ENCODE peak calls at places on chromosomes 13 and 19, in eight cellular contexts. I is hepatocyte; G is MCF 10A; X is glutamatergic neuron; R is GM13976; Z is CD4-positive, alpha-beta T cell; Y is tibial artery; K is GM23338. B is an unnamed sample.

GRCh38 chr13:49082653-49083536 is 107.2 kb downstream of the FNDC3A start:
- DNase-seq in I (no peak), X (no peak), K (no peak), Z (no peak), G (peak; percentile 84), Y (no peak), R (peak; percentile 42), B (no peak)

GRCh38 chr13:110555601-110556223 is 5.8 kb downstream of the RAB20 start:
- DNase-seq in K (no peak), Z (no peak), G (no peak), X (no peak), Y (no peak), R (no peak), I (peak; percentile 56), B (peak; percentile 58)

GRCh38 chr13:95438297-95438696 is 114.2 kb upstream of the CLDN10 start:
- DNase-seq in I (no peak), G (no peak), R (no peak), K (no peak), Z (no peak), Y (no peak), X (no peak), B (no peak)

GRCh38 chr13:85261757-85262346 is 537.4 kb downstream of the SLITRK6 start:
- DNase-seq in Z (no peak), I (peak; percentile 20), Y (no peak), R (no peak), K (peak; percentile 11), X (no peak), G (peak; percentile 50), B (no peak)

GRCh38 chr13:113965968-113966884 is 7.7 kb downstream of the C13orf46 start:
- DNase-seq in Y (no peak), R (no peak), G (no peak), I (no peak), X (no peak), Z (no peak), K (no peak), B (no peak)

GRCh38 chr19:422213-422916 is 13.4 kb upstream of the C2CD4C start:
- DNase-seq in I (no peak), K (no peak), G (no peak), X (no peak), Y (no peak), Z (no peak), R (no peak), B (no peak)

GRCh38 chr13:104296301-104296700 is 1230.1 kb upstream of the SLC10A2 start:
- DNase-seq in R (no peak), G (no peak), K (no peak), I (no peak), Z (no peak), X (no peak), Y (no peak), B (no peak)

GRCh38 chr19:45782162-45782623 is at the start of gene DMPK:
- DNase-seq in X (no peak), Z (no peak), K (no peak), G (no peak), I (no peak), R (no peak), Y (peak; percentile 65), B (no peak)

GRCh38 chr19:52691737-52692136 is 43.1 kb downstream of the ZNF611 start:
- DNase-seq in Z (no peak), R (no peak), K (no peak), X (peak; percentile 28), G (no peak), Y (no peak), I (no peak), B (no peak)

GRCh38 chr13:90721937-90722336 is 625.5 kb upstream of the MIR17HG start:
- DNase-seq in R (no peak), X (no peak), G (no peak), K (no peak), Y (no peak), I (no peak), Z (no peak), B (no peak)

GRCh38 chr13:107574517-107575215 is 640.7 kb downstream of the LIG4 start:
- DNase-seq in Z (no peak), I (no peak), X (no peak), R (no peak), G (no peak), K (peak; percentile 45), Y (no peak), B (no peak)

GRCh38 chr13:40390290-40391008 is 276.0 kb downstream of the FOXO1 start:
- DNase-seq in X (no peak), Z (no peak), G (no peak), Y (no peak), K (no peak), R (no peak), I (no peak), B (no peak)

GRCh38 chr13:35014606-35015005 is 72.5 kb downstream of the NBEA start:
- DNase-seq in Y (no peak), G (no peak), Z (no peak), X (peak; percentile 69), K (no peak), R (no peak), I (no peak), B (no peak)

GRCh38 chr13:24233351-24233901 is 72.9 kb downstream of the SPATA13 start:
- DNase-seq in I (peak; percentile 35), K (peak; percentile 56), X (no peak), Y (no peak), R (no peak), G (no peak), Z (no peak), B (no peak)

GRCh38 chr13:50156140-50156539 is 140.9 kb downstream of the KCNRG start:
- DNase-seq in Z (no peak), G (peak; percentile 25), Y (no peak), X (no peak), R (no peak), K (no peak), I (no peak), B (no peak)

GRCh38 chr19:18412610-18413239 is 6.5 kb upstream of the SSBP4 start:
- DNase-seq in Y (no peak), Z (no peak), I (no peak), K (peak; percentile 30), G (no peak), R (no peak), X (no peak), B (peak; percentile 45)
- TF ChIP-seq CTCF in Y (no peak), Z (no peak), I (no peak), K (peak; percentile 38), G (no peak), R (no peak), X (no peak), B (no peak)

DNA sequence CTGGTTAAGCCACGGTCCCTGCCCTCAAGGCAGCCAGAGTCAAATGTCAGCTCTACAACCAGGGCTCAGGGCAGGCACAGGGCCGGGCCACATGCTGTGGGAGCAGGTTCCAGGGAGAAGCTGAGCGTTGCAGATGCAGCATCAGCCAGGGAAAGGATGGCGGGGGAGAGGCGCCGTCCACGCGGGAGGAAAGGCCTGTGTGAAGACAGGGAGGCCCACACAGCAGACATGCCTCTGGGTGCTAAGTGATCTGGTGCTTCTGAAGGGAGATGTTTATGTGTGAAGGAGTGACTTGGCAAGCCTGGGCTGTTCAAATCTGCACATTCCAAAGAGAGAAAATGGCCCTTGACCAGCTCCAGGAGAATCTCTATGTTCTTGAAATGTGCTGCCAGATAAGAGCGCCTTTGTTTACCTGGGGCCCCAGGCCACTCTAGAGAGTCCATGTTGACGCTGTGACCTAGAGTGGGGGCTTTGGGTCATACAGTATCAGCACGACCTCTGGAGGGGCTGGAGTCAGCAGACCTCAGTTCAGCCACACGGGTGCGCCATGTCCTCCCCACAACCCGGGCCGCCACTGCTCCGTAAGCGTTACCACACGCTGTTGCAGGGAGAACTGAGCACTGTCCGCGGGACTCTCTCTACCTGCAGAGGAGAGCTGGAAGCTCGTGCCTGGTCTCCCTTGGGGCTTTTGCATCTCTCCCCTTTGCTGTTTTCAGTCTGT is 15.9 kb upstream of the ATF5 start:
- DNase-seq in R (no peak), Y (no peak), G (no peak), X (no peak), Z (no peak), I (peak; percentile 59), K (peak; percentile 77), B (no peak)
- TF ChIP-seq CTCF in R (peak; percentile 28), Y (no peak), G (no peak), X (no peak), Z (no peak), I (peak; percentile 29), K (peak; percentile 71), B (no peak)

GRCh38 chr19:1648156-1648925 is 4.1 kb downstream of the TCF3 start:
- DNase-seq in R (peak; percentile 89), G (no peak), I (no peak), X (no peak), K (no peak), Y (no peak), Z (no peak), B (no peak)

GRCh38 chr19:1650627-1651009 is 1.8 kb downstream of the TCF3 start:
- DNase-seq in K (peak; percentile 72), Y (peak; percentile 23), Z (no peak), X (no peak), R (no peak), I (no peak), G (no peak), B (no peak)

GRCh38 chr19:1647664-1648155 is 4.7 kb downstream of the TCF3 start:
- DNase-seq in R (no peak), G (no peak), X (no peak), I (no peak), Z (no peak), Y (no peak), K (no peak), B (no peak)

GRCh38 chr19:1649706-1650626 is 2.4 kb downstream of the TCF3 start:
- DNase-seq in G (no peak), R (no peak), I (no peak), K (no peak), Z (no peak), X (peak; percentile 15), Y (no peak), B (no peak)

GRCh38 chr19:1648926-1649541 is 3.4 kb downstream of the TCF3 start:
- DNase-seq in G (no peak), Z (no peak), K (no peak), I (no peak), Y (no peak), X (no peak), R (no peak), B (no peak)
- TF ChIP-seq CTCF in G (no peak), Z (no peak), K (no peak), I (no peak), Y (no peak), X (no peak), R (peak; percentile 16), B (no peak)

GRCh38 chr19:44774614-44775013 is 3.1 kb upstream of the CBLC start:
- DNase-seq in Z (no peak), I (no peak), G (no peak), X (no peak), Y (no peak), R (no peak), K (no peak), B (no peak)

GRCh38 chr19:44775676-44776240 is 1.9 kb upstream of the CBLC start:
- DNase-seq in Y (no peak), I (no peak), X (no peak), K (no peak), G (no peak), Z (no peak), R (no peak), B (no peak)

GRCh38 chr19:44776402-44777096 is 1.1 kb upstream of the CBLC start:
- DNase-seq in X (no peak), K (peak; percentile 77), R (no peak), Y (no peak), I (peak; percentile 80), G (peak; percentile 86), Z (no peak), B (no peak)

GRCh38 chr19:44779150-44779549 is 1.5 kb downstream of the CBLC start:
- DNase-seq in Y (no peak), I (peak; percentile 3), K (no peak), R (no peak), G (no peak), X (no peak), Z (no peak), B (no peak)

GRCh38 chr19:44777715-44778347 is at the start of gene CBLC:
- DNase-seq in R (no peak), I (peak; percentile 93), Z (no peak), Y (no peak), K (peak; percentile 99), G (peak; percentile 95), X (no peak), B (no peak)
- TF ChIP-seq CTCF in R (no peak), I (peak; percentile 11), Z (no peak), Y (no peak), K (peak; percentile 27), G (no peak), X (no peak), B (no peak)